ENCODE peak calls at places on chromosomes 12 and 14, in four cellular contexts. One of them, this sample, is unnamed. For H3K4me1, the result is how much of the 10 kb centered on the place peaks cover.

GRCh38 chr14:95507701-95508103 is 8.7 kb downstream of the SYNE3 start:
- DNase-seq in RWPE2: peak
- DNase-seq in heart left ventricle: no peak
- DNase-seq in cardiac muscle cell: no peak
- DNase-seq in this sample: no peak

GRCh38 chr14:73612339-73613045 is at the start of gene ACOT6:
- DNase-seq in RWPE2: peak
- DNase-seq in cardiac muscle cell: peak
- DNase-seq in heart left ventricle: peak
- DNase-seq in this sample: no peak

GRCh38 chr12:123076604-123077297 is 74.1 kb downstream of the PITPNM2 start:
- DNase-seq in cardiac muscle cell: no peak
- DNase-seq in RWPE2: no peak
- DNase-seq in heart left ventricle: no peak
- DNase-seq in this sample: no peak

GRCh38 chr12:24679135-24679534 is 269.8 kb downstream of the BCAT1 start:
- DNase-seq in RWPE2: no peak
- DNase-seq in heart left ventricle: no peak
- DNase-seq in cardiac muscle cell: no peak
- DNase-seq in this sample: no peak

GRCh38 chr14:61662437-61663311 is 32.6 kb upstream of the HIF1A start:
- DNase-seq in heart left ventricle: peak
- DNase-seq in cardiac muscle cell: peak
- DNase-seq in RWPE2: no peak
- DNase-seq in this sample: no peak

GRCh38 chr12:131574397-131574775 is 136.5 kb upstream of the SFSWAP start:
- DNase-seq in cardiac muscle cell: no peak
- DNase-seq in heart left ventricle: no peak
- DNase-seq in RWPE2: no peak
- DNase-seq in this sample: no peak

GRCh38 chr12:93823616-93824410 is 146.6 kb downstream of the CRADD start:
- DNase-seq in RWPE2: no peak
- DNase-seq in heart left ventricle: no peak
- DNase-seq in cardiac muscle cell: no peak
- DNase-seq in this sample: no peak

GRCh38 chr14:97602438-97603117 is 805.4 kb downstream of the VRK1 start:
- DNase-seq in RWPE2: no peak
- DNase-seq in cardiac muscle cell: no peak
- DNase-seq in heart left ventricle: no peak
- DNase-seq in this sample: no peak

GRCh38 chr12:124771462-124772361 is 92.0 kb downstream of the SCARB1 start:
- DNase-seq in heart left ventricle: peak
- DNase-seq in RWPE2: no peak
- DNase-seq in cardiac muscle cell: peak
- DNase-seq in this sample: peak

GRCh38 chr14:50085570-50086315 is 30.6 kb downstream of the VCPKMT start:
- DNase-seq in cardiac muscle cell: no peak
- DNase-seq in heart left ventricle: no peak
- DNase-seq in RWPE2: no peak
- DNase-seq in this sample: no peak

GRCh38 chr14:61956517-61956916 is 194.3 kb downstream of the SNAPC1 start:
- DNase-seq in cardiac muscle cell: no peak
- DNase-seq in heart left ventricle: no peak
- DNase-seq in RWPE2: no peak
- DNase-seq in this sample: no peak

GRCh38 chr14:99564256-99564902 is 39.6 kb downstream of the CCDC85C start:
- DNase-seq in heart left ventricle: peak
- DNase-seq in cardiac muscle cell: peak
- DNase-seq in RWPE2: no peak
- DNase-seq in this sample: no peak

GRCh38 chr14:72975776-72976175 is 49.5 kb downstream of the DCAF4 start:
- DNase-seq in cardiac muscle cell: no peak
- DNase-seq in RWPE2: no peak
- DNase-seq in heart left ventricle: no peak
- DNase-seq in this sample: no peak

GRCh38 chr12:89709994-89710872 is 1.6 kb upstream of the ATP2B1 start:
- DNase-seq in RWPE2: peak
- DNase-seq in cardiac muscle cell: no peak
- DNase-seq in heart left ventricle: peak
- DNase-seq in this sample: no peak

GRCh38 chr14:63030113-63030512 is 15.1 kb downstream of the KCNH5 start:
- DNase-seq in RWPE2: no peak
- DNase-seq in cardiac muscle cell: no peak
- DNase-seq in heart left ventricle: no peak
- DNase-seq in this sample: no peak

GRCh38 chr12:70762000-70762399 is 124.8 kb upstream of the PTPRB start:
- DNase-seq in cardiac muscle cell: no peak
- DNase-seq in heart left ventricle: no peak
- DNase-seq in RWPE2: no peak
- DNase-seq in this sample: no peak

GRCh38 chr12:38523920-38524319 is 207.3 kb downstream of the ALG10B start:
- DNase-seq in cardiac muscle cell: no peak
- DNase-seq in heart left ventricle: no peak
- DNase-seq in RWPE2: no peak
- DNase-seq in this sample: no peak

GRCh38 chr12:32139064-32139421 is 32.4 kb downstream of the BICD1 start:
- DNase-seq in RWPE2: no peak
- DNase-seq in cardiac muscle cell: peak
- DNase-seq in heart left ventricle: no peak
- DNase-seq in this sample: no peak

GRCh38 chr12:42957136-42957535 is 367.6 kb upstream of the PRICKLE1 start:
- DNase-seq in RWPE2: no peak
- DNase-seq in cardiac muscle cell: no peak
- DNase-seq in heart left ventricle: peak
- DNase-seq in this sample: no peak

GRCh38 chr12:115485967-115486366 is 791.5 kb downstream of the MED13L start:
- DNase-seq in RWPE2: no peak
- DNase-seq in heart left ventricle: no peak
- DNase-seq in cardiac muscle cell: no peak
- DNase-seq in this sample: no peak

GRCh38 chr14:85172889-85173458 is 357.0 kb upstream of the FLRT2 start:
- DNase-seq in cardiac muscle cell: no peak
- DNase-seq in RWPE2: no peak
- DNase-seq in heart left ventricle: no peak
- DNase-seq in this sample: no peak

GRCh38 chr14:77498120-77498979 is at the start of gene ISM2:
- DNase-seq in heart left ventricle: peak
- DNase-seq in cardiac muscle cell: peak
- DNase-seq in RWPE2: peak
- DNase-seq in this sample: peak

GRCh38 chr12:111773801-111774551 is 7.2 kb downstream of the ALDH2 start:
- DNase-seq in RWPE2: no peak
- DNase-seq in cardiac muscle cell: no peak
- DNase-seq in heart left ventricle: peak
- DNase-seq in this sample: no peak

GRCh38 chr12:4434721-4435425 is 10.7 kb downstream of the FGF6 start:
- DNase-seq in RWPE2: no peak
- DNase-seq in cardiac muscle cell: no peak
- DNase-seq in heart left ventricle: no peak
- DNase-seq in this sample: no peak

GRCh38 chr12:128779901-128780300 is 43.9 kb downstream of the SLC15A4 start:
- DNase-seq in RWPE2: no peak
- DNase-seq in cardiac muscle cell: no peak
- DNase-seq in heart left ventricle: no peak
- DNase-seq in this sample: no peak

GRCh38 chr14:71166434-71166833 is 259.2 kb downstream of the PCNX1 start:
- DNase-seq in RWPE2: no peak
- DNase-seq in cardiac muscle cell: peak
- DNase-seq in heart left ventricle: no peak
- DNase-seq in this sample: peak

GRCh38 chr12:124684971-124685688 is 117.7 kb upstream of the NCOR2 start:
- DNase-seq in RWPE2: no peak
- DNase-seq in heart left ventricle: no peak
- DNase-seq in cardiac muscle cell: no peak
- DNase-seq in this sample: no peak

GRCh38 chr14:96167224-96168148 is 37.2 kb upstream of the BDKRB2 start:
- DNase-seq in heart left ventricle: no peak
- DNase-seq in RWPE2: peak
- DNase-seq in cardiac muscle cell: no peak
- DNase-seq in this sample: no peak

GRCh38 chr12:102385343-102385742 is 95.0 kb downstream of the IGF1 start:
- DNase-seq in heart left ventricle: no peak
- DNase-seq in cardiac muscle cell: no peak
- DNase-seq in RWPE2: no peak
- DNase-seq in this sample: no peak

GRCh38 chr14:99230271-99231141 is 41.5 kb downstream of the BCL11B start:
- DNase-seq in RWPE2: peak
- DNase-seq in heart left ventricle: no peak
- DNase-seq in cardiac muscle cell: no peak
- DNase-seq in this sample: no peak

GRCh38 chr14:49745191-49745590 is 22.8 kb upstream of the KLHDC2 start:
- DNase-seq in heart left ventricle: no peak
- DNase-seq in cardiac muscle cell: no peak
- DNase-seq in RWPE2: no peak
- DNase-seq in this sample: no peak

GRCh38 chr12:47840571-47840970 is 20.9 kb upstream of the HDAC7 start:
- DNase-seq in RWPE2: no peak
- DNase-seq in cardiac muscle cell: no peak
- DNase-seq in heart left ventricle: no peak
- DNase-seq in this sample: no peak

GRCh38 chr12:4044101-4044500 is 170.9 kb upstream of the PARP11 start:
- DNase-seq in heart left ventricle: no peak
- DNase-seq in RWPE2: no peak
- DNase-seq in cardiac muscle cell: no peak
- DNase-seq in this sample: no peak

DNA sequence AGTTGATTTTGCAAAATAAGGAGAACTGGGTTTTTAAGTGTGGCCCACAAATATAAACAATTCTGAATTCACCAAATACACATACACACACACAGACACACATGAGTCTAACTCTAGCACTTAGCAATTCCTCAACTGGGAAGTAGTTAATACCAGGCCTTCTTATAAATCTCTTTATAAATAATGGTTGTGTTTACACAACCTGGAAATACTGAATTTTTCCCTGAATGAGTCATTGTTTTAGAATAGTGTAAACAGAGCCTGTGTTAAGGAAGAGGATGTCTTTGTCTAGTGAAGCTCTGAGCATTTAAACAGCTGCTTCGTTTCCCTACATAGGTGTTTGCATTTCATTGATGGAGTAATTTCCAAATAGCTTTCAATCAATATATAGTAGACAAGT is 218.8 kb downstream of the BTG1 start:
- DNase-seq in heart left ventricle: no peak
- DNase-seq in RWPE2: no peak
- DNase-seq in cardiac muscle cell: no peak
- DNase-seq in this sample: no peak
- H3K27ac ChIP-seq in heart left ventricle: no peak
- H3K27ac ChIP-seq in RWPE2: no peak
- H3K27ac ChIP-seq in cardiac muscle cell: no peak
- H3K27ac ChIP-seq in this sample: no peak

DNA sequence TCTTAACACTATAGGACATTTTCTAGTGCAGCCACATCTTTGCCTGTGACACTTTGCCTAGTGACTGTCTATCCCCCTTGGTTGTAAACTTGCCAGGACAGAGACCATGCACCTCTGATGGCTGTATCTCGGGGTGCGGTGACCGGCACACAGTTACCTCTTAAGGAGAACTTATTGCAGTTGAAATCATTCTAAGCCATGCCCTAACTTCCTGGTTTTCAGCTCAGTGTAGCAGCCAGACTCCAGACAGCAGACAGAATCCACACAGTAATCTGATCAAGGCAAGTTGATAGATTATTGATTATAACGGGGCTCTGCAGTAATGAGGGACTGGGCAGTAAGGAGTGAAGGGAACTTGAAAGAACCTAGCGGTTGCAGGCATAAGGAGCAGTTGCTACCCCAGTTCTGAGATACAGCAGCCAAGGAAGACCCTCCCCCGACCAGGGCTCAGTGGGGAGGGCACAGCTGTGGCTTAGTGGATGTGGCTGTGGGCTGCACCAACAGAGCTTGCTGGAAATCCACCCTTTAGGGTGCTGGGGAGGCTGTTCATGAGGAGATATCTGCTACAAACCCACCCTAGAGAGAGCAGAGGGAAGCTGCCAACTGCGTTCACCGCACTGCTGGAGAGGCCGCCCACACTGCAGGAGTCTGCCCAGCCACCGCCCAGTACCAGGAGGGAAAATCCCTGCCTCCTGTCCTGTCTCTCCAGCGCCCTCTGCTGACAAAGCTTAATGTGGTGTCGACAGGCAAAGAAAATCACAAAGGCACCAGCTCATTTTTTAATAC is 58.2 kb upstream of the BEGAIN start:
- DNase-seq in RWPE2: peak
- DNase-seq in cardiac muscle cell: peak
- DNase-seq in heart left ventricle: peak
- DNase-seq in this sample: peak
- H3K4me3 ChIP-seq in RWPE2: no peak
- H3K4me3 ChIP-seq in cardiac muscle cell: no peak
- H3K4me3 ChIP-seq in heart left ventricle: no peak
- H3K4me3 ChIP-seq in this sample: no peak

GRCh38 chr12:50514526-50515276 is 9.9 kb downstream of the DIP2B start:
- DNase-seq in RWPE2: no peak
- DNase-seq in cardiac muscle cell: no peak
- DNase-seq in heart left ventricle: no peak
- DNase-seq in this sample: no peak
- H3K4me1 ChIP-seq in RWPE2: under half
- H3K4me1 ChIP-seq in cardiac muscle cell: under half
- H3K4me1 ChIP-seq in heart left ventricle: under half
- H3K4me1 ChIP-seq in this sample: under half

GRCh38 chr12:13209279-13210021 is 12.9 kb downstream of the EMP1 start:
- DNase-seq in cardiac muscle cell: no peak
- DNase-seq in heart left ventricle: no peak
- DNase-seq in RWPE2: no peak
- DNase-seq in this sample: no peak
- H3K27ac ChIP-seq in cardiac muscle cell: no peak
- H3K27ac ChIP-seq in heart left ventricle: no peak
- H3K27ac ChIP-seq in RWPE2: peak
- H3K27ac ChIP-seq in this sample: no peak

GRCh38 chr12:56722832-56723231 is 2.3 kb downstream of the NACA start:
- DNase-seq in cardiac muscle cell: no peak
- DNase-seq in RWPE2: no peak
- DNase-seq in heart left ventricle: no peak
- DNase-seq in this sample: no peak
- H3K4me3 ChIP-seq in cardiac muscle cell: peak
- H3K4me3 ChIP-seq in RWPE2: peak
- H3K4me3 ChIP-seq in heart left ventricle: peak
- H3K4me3 ChIP-seq in this sample: no peak

This sample was measured in iPS DF 6.9.